ENCODE peak calls at places on chromosome X, in eight cellular contexts. M, Y, U, Z, K, I, G and N are unnamed samples.

GRCh38 chrX:54030329-54030728 is 13.9 kb downstream of the PHF8 start:
- DNase-seq in M (no peak), Y (no peak), U (no peak), Z (no peak), K (no peak), I (no peak), G (no peak), N (no peak)

GRCh38 chrX:14064632-14065432 is 35.1 kb upstream of the GEMIN8 start:
- DNase-seq in M (no peak), Y (no peak), U (peak), Z (peak), K (no peak), I (no peak), G (no peak), N (peak)

GRCh38 chrX:19303216-19303880 is 40.4 kb upstream of the PDHA1 start:
- DNase-seq in M (no peak), Y (no peak), U (no peak), Z (peak), K (no peak), I (no peak), G (no peak), N (no peak)

GRCh38 chrX:153338836-153339235 is 4.9 kb downstream of the ZNF275 start:
- DNase-seq in M (no peak), Y (no peak), U (no peak), Z (no peak), K (no peak), I (no peak), G (no peak), N (no peak)

GRCh38 chrX:77628294-77629025 is 157.6 kb downstream of the ATRX start:
- DNase-seq in M (no peak), Y (no peak), U (no peak), Z (no peak), K (no peak), I (no peak), G (no peak), N (no peak)

GRCh38 chrX:34810364-34810763 is 132.2 kb upstream of the FAM47B start:
- DNase-seq in M (no peak), Y (no peak), U (no peak), Z (no peak), K (no peak), I (no peak), G (no peak), N (no peak)

GRCh38 chrX:40153335-40154221 is 55.8 kb upstream of the BCOR start:
- DNase-seq in M (peak), Y (peak), U (no peak), Z (no peak), K (no peak), I (peak), G (peak), N (peak)

GRCh38 chrX:153769158-153769864 is 5.3 kb downstream of the PLXNB3 start:
- DNase-seq in M (no peak), Y (no peak), U (no peak), Z (no peak), K (no peak), I (no peak), G (no peak), N (peak)

GRCh38 chrX:19156223-19156622 is 34.0 kb upstream of the ADGRG2 start:
- DNase-seq in M (no peak), Y (no peak), U (peak), Z (no peak), K (no peak), I (no peak), G (no peak), N (no peak)

GRCh38 chrX:41759817-41760216 is 35.8 kb downstream of the GPR82 start:
- DNase-seq in M (no peak), Y (no peak), U (peak), Z (peak), K (no peak), I (no peak), G (no peak), N (no peak)